ENCODE peak calls at places on chromosomes 16 and 17, in ten cellular contexts. B is IMR-90, A is PC-9, T is GM12878, J is brain microvascular endothelial cell, R is sigmoid colon, W is BE2C, N is heart left ventricle, Z is lower lobe of right lung, O is pancreas. V is an unnamed sample. For H3K36me3 and H3K27me3, the result is how much of the 10 kb centered on the place peaks cover.

GRCh38 chr16:47469227-47469626 is 8.1 kb downstream of the PHKB start:
- DNase-seq in B (no peak), A (no peak), T (no peak), J (no peak), R (no peak), W (no peak), N (no peak), Z (no peak), O (no peak), V (no peak)

GRCh38 chr16:75402174-75402820 is 31.0 kb downstream of the CFDP1 start:
- DNase-seq in B (peak), A (peak), T (no peak), J (peak), R (no peak), W (no peak), N (no peak), Z (no peak), O (no peak), V (peak)

GRCh38 chr17:45951941-45952340 is 47.1 kb upstream of the STH start:
- DNase-seq in B (no peak), A (no peak), T (no peak), J (peak), R (no peak), W (no peak), N (no peak), Z (no peak), O (no peak), V (no peak)

GRCh38 chr17:57399690-57400089 is 143.4 kb downstream of the MSI2 start:
- DNase-seq in B (no peak), A (no peak), T (no peak), J (no peak), R (no peak), W (no peak), N (no peak), Z (no peak), O (no peak), V (no peak)

GRCh38 chr17:64240261-64240740 is 22.8 kb downstream of the TEX2 start:
- DNase-seq in B (peak), A (no peak), T (no peak), J (no peak), R (no peak), W (no peak), N (peak), Z (no peak), O (no peak), V (no peak)

GRCh38 chr17:1315409-1315808 is 35.9 kb downstream of the TRARG1 start:
- DNase-seq in B (no peak), A (no peak), T (no peak), J (no peak), R (no peak), W (no peak), N (peak), Z (no peak), O (no peak), V (no peak)

GRCh38 chr17:1267471-1267947 is 2.7 kb upstream of the BHLHA9 start:
- DNase-seq in B (no peak), A (no peak), T (no peak), J (no peak), R (no peak), W (no peak), N (no peak), Z (no peak), O (no peak), V (no peak)

GRCh38 chr16:60741810-60742209 is 1294.4 kb downstream of the CDH8 start:
- DNase-seq in B (no peak), A (no peak), T (no peak), J (no peak), R (no peak), W (no peak), N (no peak), Z (no peak), O (no peak), V (no peak)

GRCh38 chr16:14608111-14608566 is 21.9 kb downstream of the PARN start:
- DNase-seq in B (no peak), A (no peak), T (no peak), J (no peak), R (no peak), W (no peak), N (no peak), Z (no peak), O (no peak), V (no peak)

GRCh38 chr17:7655541-7655840 is 4.8 kb downstream of the ATP1B2 start:
- DNase-seq in B (no peak), A (no peak), T (no peak), J (no peak), R (no peak), W (no peak), N (no peak), Z (no peak), O (no peak), V (no peak)

GRCh38 chr17:21213491-21214014 is 408 bp downstream of the TMEM11 start:
- DNase-seq in B (no peak), A (no peak), T (no peak), J (peak), R (peak), W (peak), N (no peak), Z (peak), O (no peak), V (peak)

GRCh38 chr17:43171761-43172487 is 910 bp downstream of the NBR1 start:
- DNase-seq in B (peak), A (peak), T (no peak), J (peak), R (peak), W (peak), N (peak), Z (no peak), O (peak), V (peak)

GRCh38 chr17:17749921-17750320 is 68.7 kb downstream of the RAI1 start:
- DNase-seq in B (peak), A (peak), T (peak), J (peak), R (no peak), W (peak), N (no peak), Z (no peak), O (peak), V (peak)

GRCh38 chr16:84633622-84634021 is 14.7 kb upstream of the KLHL36 start:
- DNase-seq in B (no peak), A (no peak), T (no peak), J (peak), R (peak), W (no peak), N (peak), Z (peak), O (no peak), V (no peak)

GRCh38 chr17:41578971-41579370 is 7.1 kb upstream of the KRT9 start:
- DNase-seq in B (no peak), A (no peak), T (no peak), J (no peak), R (no peak), W (no peak), N (no peak), Z (no peak), O (no peak), V (no peak)

GRCh38 chr16:79154081-79154480 is 446.5 kb downstream of the MAF start:
- DNase-seq in B (no peak), A (no peak), T (no peak), J (no peak), R (no peak), W (no peak), N (no peak), Z (no peak), O (no peak), V (no peak)

GRCh38 chr17:63035271-63035670 is 69.2 kb downstream of the TANC2 start:
- DNase-seq in B (peak), A (no peak), T (no peak), J (peak), R (no peak), W (no peak), N (no peak), Z (no peak), O (no peak), V (peak)

GRCh38 chr16:29665294-29666077 is 2.4 kb downstream of the SPN start:
- DNase-seq in B (no peak), A (no peak), T (no peak), J (no peak), R (no peak), W (no peak), N (no peak), Z (no peak), O (no peak), V (no peak)

DNA sequence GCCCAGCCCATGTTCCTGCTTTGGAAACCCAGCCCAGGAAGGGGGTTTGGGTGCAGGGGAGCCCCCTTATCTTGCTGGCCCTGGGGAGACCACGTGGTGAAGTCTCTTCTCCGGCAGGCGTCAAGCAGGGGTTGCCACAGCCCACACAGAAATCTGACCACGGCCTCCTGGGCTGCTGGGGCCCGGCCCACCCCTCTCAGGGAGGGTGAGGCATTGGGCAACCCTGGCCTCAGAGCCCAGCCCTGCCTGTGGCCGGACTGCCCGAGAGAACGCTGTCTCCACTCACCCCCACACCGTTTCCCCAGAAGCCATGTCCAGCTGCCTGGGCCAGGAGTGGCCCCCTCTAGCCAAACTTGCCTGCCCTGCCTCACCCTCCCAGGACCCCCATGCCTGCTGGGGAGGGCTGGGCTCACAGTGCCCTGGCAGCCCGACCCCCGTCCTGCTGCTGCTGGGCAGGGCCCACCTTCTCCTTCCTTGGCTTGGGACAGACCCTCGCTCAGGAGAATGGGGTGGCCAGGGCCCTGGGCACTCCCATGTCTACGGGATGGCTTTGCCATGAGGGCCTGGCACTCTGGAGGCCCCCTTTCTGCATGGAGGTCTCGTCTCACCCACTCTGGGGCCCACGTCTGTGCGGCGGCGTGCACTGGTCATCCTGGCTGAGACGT is 6.7 kb downstream of the RPUSD1 start:
- DNase-seq in B (no peak), A (no peak), T (no peak), J (no peak), R (no peak), W (no peak), N (no peak), Z (no peak), O (no peak), V (no peak)
- TF ChIP-seq CTCF in B (no peak), A (no peak), T (no peak), J (no peak), R (no peak), W (no peak), N (no peak), Z (no peak), O (no peak), V (no peak)

DNA sequence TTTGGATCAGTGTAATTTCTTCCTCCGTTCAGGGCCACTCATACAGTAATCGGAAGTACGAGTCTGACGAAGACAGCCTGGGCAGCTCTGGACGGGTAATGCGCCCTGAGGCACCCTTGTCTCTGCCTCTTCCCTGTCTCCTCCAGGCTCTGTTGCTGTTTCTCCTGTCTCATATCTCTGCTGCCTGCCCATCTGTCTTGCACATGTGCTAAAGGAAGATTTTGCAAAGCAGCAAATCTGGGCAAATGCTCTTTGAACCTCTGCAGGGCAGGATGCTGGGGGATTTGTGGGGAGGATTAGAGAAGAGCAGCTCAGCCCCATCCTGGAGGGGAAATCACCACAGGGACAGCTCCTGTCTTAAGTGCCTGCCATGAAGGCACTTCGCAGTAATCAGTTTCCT is 32.4 kb upstream of the POLR3E start:
- DNase-seq in B (no peak), A (no peak), T (no peak), J (no peak), R (no peak), W (peak), N (no peak), Z (no peak), O (no peak), V (no peak)
- H3K36me3 ChIP-seq in B (half or more), A (under half), T (under half), J (under half), R (half or more), W (under half), N (half or more), Z (half or more), O (under half), V (under half)

GRCh38 chr17:27853121-27853520 is 40.0 kb downstream of the LYRM9 start:
- DNase-seq in B (no peak), A (no peak), T (no peak), J (no peak), R (no peak), W (no peak), N (no peak), Z (no peak), O (no peak), V (no peak)

GRCh38 chr17:27854163-27854562 is 39.0 kb downstream of the LYRM9 start:
- DNase-seq in B (no peak), A (no peak), T (no peak), J (no peak), R (no peak), W (no peak), N (no peak), Z (no peak), O (no peak), V (no peak)

GRCh38 chr17:27858621-27859305 is 34.4 kb downstream of the LYRM9 start:
- DNase-seq in B (no peak), A (no peak), T (no peak), J (no peak), R (no peak), W (no peak), N (no peak), Z (no peak), O (no peak), V (no peak)

GRCh38 chr17:27856676-27857429 is 36.3 kb downstream of the LYRM9 start:
- DNase-seq in B (no peak), A (no peak), T (no peak), J (no peak), R (no peak), W (no peak), N (no peak), Z (no peak), O (no peak), V (no peak)

GRCh38 chr17:27855454-27855853 is 37.7 kb downstream of the LYRM9 start:
- DNase-seq in B (no peak), A (no peak), T (no peak), J (no peak), R (no peak), W (no peak), N (no peak), Z (no peak), O (no peak), V (no peak)
- H3K27me3 ChIP-seq in B (under half), A (half or more), T (under half), J (under half), R (under half), W (under half), N (under half), Z (under half), O (under half), V (under half)

DNA sequence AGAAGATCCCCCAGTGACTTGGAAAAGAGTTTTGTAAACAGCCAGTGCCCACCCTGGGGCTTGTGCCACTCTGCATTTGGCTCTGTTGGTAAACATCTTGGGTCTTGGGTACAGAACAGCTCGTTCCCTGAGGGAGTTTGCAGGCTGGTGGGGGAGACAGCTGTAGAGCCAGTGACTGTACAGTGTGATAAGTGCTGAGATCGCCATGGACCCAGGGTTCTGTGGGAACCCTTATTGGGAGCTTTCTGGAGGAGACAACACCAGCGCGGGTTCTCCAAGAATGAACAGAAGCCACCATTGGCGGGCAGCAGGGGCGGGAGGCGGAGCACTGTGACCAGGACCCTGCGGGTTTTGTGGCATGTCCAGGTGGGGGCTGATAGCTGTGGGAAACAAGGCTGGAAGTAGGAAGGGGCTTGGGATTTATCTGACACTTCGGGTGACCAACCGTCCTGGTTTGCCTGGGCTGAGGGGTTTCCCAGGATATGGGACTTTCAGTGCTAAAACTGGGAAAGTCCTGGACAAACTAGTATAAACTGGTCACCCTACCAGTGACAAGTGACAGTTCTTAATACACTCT is 2.9 kb downstream of the CLEC16A start:
- DNase-seq in B (no peak), A (no peak), T (no peak), J (no peak), R (no peak), W (no peak), N (no peak), Z (no peak), O (no peak), V (no peak)
- TF ChIP-seq CTCF in B (no peak), A (no peak), T (no peak), J (no peak), R (no peak), W (no peak), N (no peak), Z (no peak), O (no peak), V (no peak)

DNA sequence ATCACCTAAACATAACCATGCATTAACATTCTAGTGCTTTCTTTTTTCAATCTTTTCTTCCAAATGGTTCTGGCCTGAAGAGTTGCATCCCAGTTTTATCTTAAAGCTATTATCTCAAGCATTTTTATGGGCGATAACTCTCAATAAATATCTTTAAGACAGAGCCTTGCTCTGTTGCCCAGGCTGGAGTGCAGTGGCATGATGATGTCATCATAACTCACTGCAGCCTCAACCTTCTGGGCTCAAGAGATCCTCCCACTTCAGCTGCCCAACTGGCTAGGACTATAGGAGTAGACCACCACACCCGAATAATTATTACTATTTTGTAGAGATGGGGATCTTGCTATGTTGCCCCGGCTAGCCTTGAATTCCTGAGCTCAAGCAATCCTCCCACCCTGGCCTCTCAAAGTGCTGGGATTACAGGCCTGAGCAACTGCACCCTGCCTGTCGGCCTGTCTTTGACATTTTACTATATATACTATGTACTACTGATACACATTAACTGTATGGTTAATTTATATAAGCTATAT is 26.1 kb upstream of the CYTH1 start:
- DNase-seq in B (peak), A (no peak), T (no peak), J (no peak), R (no peak), W (no peak), N (no peak), Z (no peak), O (no peak), V (no peak)
- H3K36me3 ChIP-seq in B (half or more), A (under half), T (half or more), J (half or more), R (half or more), W (half or more), N (half or more), Z (half or more), O (under half), V (under half)

GRCh38 chr17:73907601-73907910 is 263.3 kb upstream of the SDK2 start:
- DNase-seq in B (no peak), A (no peak), T (no peak), J (no peak), R (no peak), W (no peak), N (no peak), Z (no peak), O (no peak), V (no peak)
- H3K27me3 ChIP-seq in B (under half), A (half or more), T (under half), J (under half), R (half or more), W (under half), N (under half), Z (under half), O (under half), V (under half)